ENCODE peak calls at places on chromosomes 13 and 19, in five cellular contexts. One of them, this sample, is unnamed.

GRCh38 chr13:20702945-20703784 is at the start of gene IL17D:
- DNase-seq in T-helper 9 cell: peak
- DNase-seq in uterus: no peak
- DNase-seq in NCI-H1436: no peak
- DNase-seq in stimulated activated CD4-positive, alpha-beta T cell treated with anti-CD3 and anti-CD28 coated beads, Interleukin-4, amount 100 ng/mL, for 1 hour: peak
- DNase-seq in this sample: peak

GRCh38 chr13:26300140-26300539 is 46.2 kb downstream of the CDK8 start:
- DNase-seq in NCI-H1436: no peak
- DNase-seq in T-helper 9 cell: no peak
- DNase-seq in uterus: no peak
- DNase-seq in stimulated activated CD4-positive, alpha-beta T cell treated with anti-CD3 and anti-CD28 coated beads, Interleukin-4, amount 100 ng/mL, for 1 hour: peak
- DNase-seq in this sample: no peak

GRCh38 chr13:79392882-79393563 is 13.0 kb downstream of the RBM26 start:
- DNase-seq in stimulated activated CD4-positive, alpha-beta T cell treated with anti-CD3 and anti-CD28 coated beads, Interleukin-4, amount 100 ng/mL, for 1 hour: no peak
- DNase-seq in NCI-H1436: no peak
- DNase-seq in uterus: no peak
- DNase-seq in T-helper 9 cell: no peak
- DNase-seq in this sample: no peak

GRCh38 chr13:110455444-110455843 is 106.1 kb downstream of the RAB20 start:
- DNase-seq in NCI-H1436: no peak
- DNase-seq in T-helper 9 cell: no peak
- DNase-seq in uterus: no peak
- DNase-seq in stimulated activated CD4-positive, alpha-beta T cell treated with anti-CD3 and anti-CD28 coated beads, Interleukin-4, amount 100 ng/mL, for 1 hour: no peak
- DNase-seq in this sample: no peak

GRCh38 chr19:50721441-50722137 is 1.6 kb upstream of the CLEC11A start:
- DNase-seq in T-helper 9 cell: no peak
- DNase-seq in uterus: no peak
- DNase-seq in stimulated activated CD4-positive, alpha-beta T cell treated with anti-CD3 and anti-CD28 coated beads, Interleukin-4, amount 100 ng/mL, for 1 hour: no peak
- DNase-seq in NCI-H1436: no peak
- DNase-seq in this sample: no peak

GRCh38 chr19:56273563-56274117 is 1.1 kb downstream of the EDDM13 start:
- DNase-seq in T-helper 9 cell: no peak
- DNase-seq in uterus: no peak
- DNase-seq in stimulated activated CD4-positive, alpha-beta T cell treated with anti-CD3 and anti-CD28 coated beads, Interleukin-4, amount 100 ng/mL, for 1 hour: no peak
- DNase-seq in NCI-H1436: no peak
- DNase-seq in this sample: no peak

GRCh38 chr19:6589711-6590457 is 1.1 kb downstream of the CD70 start:
- DNase-seq in stimulated activated CD4-positive, alpha-beta T cell treated with anti-CD3 and anti-CD28 coated beads, Interleukin-4, amount 100 ng/mL, for 1 hour: no peak
- DNase-seq in T-helper 9 cell: no peak
- DNase-seq in NCI-H1436: no peak
- DNase-seq in uterus: no peak
- DNase-seq in this sample: no peak

GRCh38 chr19:15123900-15124299 is 16.7 kb downstream of the SYDE1 start:
- DNase-seq in NCI-H1436: no peak
- DNase-seq in uterus: no peak
- DNase-seq in stimulated activated CD4-positive, alpha-beta T cell treated with anti-CD3 and anti-CD28 coated beads, Interleukin-4, amount 100 ng/mL, for 1 hour: no peak
- DNase-seq in T-helper 9 cell: no peak
- DNase-seq in this sample: no peak

GRCh38 chr19:51097166-51097736 is 11.0 kb downstream of the CTU1 start:
- DNase-seq in T-helper 9 cell: peak
- DNase-seq in stimulated activated CD4-positive, alpha-beta T cell treated with anti-CD3 and anti-CD28 coated beads, Interleukin-4, amount 100 ng/mL, for 1 hour: peak
- DNase-seq in uterus: peak
- DNase-seq in NCI-H1436: peak
- DNase-seq in this sample: peak

GRCh38 chr19:34834513-34834912 is 61.5 kb upstream of the ZNF599 start:
- DNase-seq in NCI-H1436: no peak
- DNase-seq in stimulated activated CD4-positive, alpha-beta T cell treated with anti-CD3 and anti-CD28 coated beads, Interleukin-4, amount 100 ng/mL, for 1 hour: no peak
- DNase-seq in T-helper 9 cell: no peak
- DNase-seq in uterus: no peak
- DNase-seq in this sample: no peak

GRCh38 chr19:39078436-39079200 is 5.5 kb upstream of the ACP7 start:
- DNase-seq in NCI-H1436: no peak
- DNase-seq in stimulated activated CD4-positive, alpha-beta T cell treated with anti-CD3 and anti-CD28 coated beads, Interleukin-4, amount 100 ng/mL, for 1 hour: no peak
- DNase-seq in T-helper 9 cell: no peak
- DNase-seq in uterus: no peak
- DNase-seq in this sample: no peak

GRCh38 chr13:64397699-64398098 is 2832.4 kb downstream of the PCDH9 start:
- DNase-seq in T-helper 9 cell: no peak
- DNase-seq in uterus: no peak
- DNase-seq in stimulated activated CD4-positive, alpha-beta T cell treated with anti-CD3 and anti-CD28 coated beads, Interleukin-4, amount 100 ng/mL, for 1 hour: no peak
- DNase-seq in NCI-H1436: no peak
- DNase-seq in this sample: no peak

GRCh38 chr19:49530708-49531107 is 2.9 kb downstream of the RCN3 start:
- DNase-seq in uterus: no peak
- DNase-seq in NCI-H1436: no peak
- DNase-seq in T-helper 9 cell: no peak
- DNase-seq in stimulated activated CD4-positive, alpha-beta T cell treated with anti-CD3 and anti-CD28 coated beads, Interleukin-4, amount 100 ng/mL, for 1 hour: no peak
- DNase-seq in this sample: no peak

GRCh38 chr19:42524250-42524649 is 4.0 kb downstream of the CEACAM1 start:
- DNase-seq in stimulated activated CD4-positive, alpha-beta T cell treated with anti-CD3 and anti-CD28 coated beads, Interleukin-4, amount 100 ng/mL, for 1 hour: no peak
- DNase-seq in T-helper 9 cell: no peak
- DNase-seq in uterus: no peak
- DNase-seq in NCI-H1436: no peak
- DNase-seq in this sample: no peak

GRCh38 chr19:2337329-2337707 is 8.8 kb downstream of the SPPL2B start:
- DNase-seq in T-helper 9 cell: no peak
- DNase-seq in NCI-H1436: no peak
- DNase-seq in stimulated activated CD4-positive, alpha-beta T cell treated with anti-CD3 and anti-CD28 coated beads, Interleukin-4, amount 100 ng/mL, for 1 hour: no peak
- DNase-seq in uterus: peak
- DNase-seq in this sample: no peak

GRCh38 chr13:100818706-100819105 is 144.1 kb upstream of the TMTC4 start:
- DNase-seq in uterus: no peak
- DNase-seq in NCI-H1436: no peak
- DNase-seq in stimulated activated CD4-positive, alpha-beta T cell treated with anti-CD3 and anti-CD28 coated beads, Interleukin-4, amount 100 ng/mL, for 1 hour: no peak
- DNase-seq in T-helper 9 cell: no peak
- DNase-seq in this sample: no peak

GRCh38 chr13:80048030-80048429 is 292.9 kb downstream of the SPRY2 start:
- DNase-seq in uterus: no peak
- DNase-seq in T-helper 9 cell: no peak
- DNase-seq in NCI-H1436: no peak
- DNase-seq in stimulated activated CD4-positive, alpha-beta T cell treated with anti-CD3 and anti-CD28 coated beads, Interleukin-4, amount 100 ng/mL, for 1 hour: no peak
- DNase-seq in this sample: no peak

GRCh38 chr13:39965309-39965708 is 309.8 kb downstream of the COG6 start:
- DNase-seq in stimulated activated CD4-positive, alpha-beta T cell treated with anti-CD3 and anti-CD28 coated beads, Interleukin-4, amount 100 ng/mL, for 1 hour: no peak
- DNase-seq in T-helper 9 cell: no peak
- DNase-seq in uterus: no peak
- DNase-seq in NCI-H1436: no peak
- DNase-seq in this sample: no peak

GRCh38 chr19:50516859-50517703 is 3.4 kb upstream of the ASPDH start:
- DNase-seq in T-helper 9 cell: no peak
- DNase-seq in stimulated activated CD4-positive, alpha-beta T cell treated with anti-CD3 and anti-CD28 coated beads, Interleukin-4, amount 100 ng/mL, for 1 hour: no peak
- DNase-seq in uterus: no peak
- DNase-seq in NCI-H1436: no peak
- DNase-seq in this sample: no peak